ENCODE peak calls at places on chromosomes 2 and 18, in five cellular contexts. One of them, this sample, is unnamed. For H3K4me1 and H3K9me3, the result is how much of the 10 kb centered on the place peaks cover.

GRCh38 chr2:47189635-47190034 is 34.5 kb upstream of the STPG4 start:
- DNase-seq in IMR-90: peak
- DNase-seq in transverse colon: no peak
- DNase-seq in left lung: no peak
- DNase-seq in suprapubic skin: no peak
- DNase-seq in this sample: no peak

GRCh38 chr18:12943200-12943599 is 4.6 kb upstream of the SEH1L start:
- DNase-seq in IMR-90: peak
- DNase-seq in transverse colon: no peak
- DNase-seq in left lung: no peak
- DNase-seq in suprapubic skin: no peak
- DNase-seq in this sample: no peak

GRCh38 chr2:219287569-219288265 is 8.6 kb downstream of the DNAJB2 start:
- DNase-seq in IMR-90: no peak
- DNase-seq in transverse colon: no peak
- DNase-seq in left lung: no peak
- DNase-seq in suprapubic skin: peak
- DNase-seq in this sample: no peak

GRCh38 chr2:51103205-51103604 is 71.3 kb upstream of the NRXN1 start:
- DNase-seq in IMR-90: peak
- DNase-seq in transverse colon: peak
- DNase-seq in left lung: peak
- DNase-seq in suprapubic skin: no peak
- DNase-seq in this sample: no peak

GRCh38 chr2:102484310-102485061 is 11.5 kb downstream of the SLC9A4 start:
- DNase-seq in IMR-90: no peak
- DNase-seq in transverse colon: no peak
- DNase-seq in left lung: no peak
- DNase-seq in suprapubic skin: no peak
- DNase-seq in this sample: no peak

GRCh38 chr18:37450434-37451133 is 115.0 kb downstream of the CELF4 start:
- DNase-seq in IMR-90: peak
- DNase-seq in transverse colon: no peak
- DNase-seq in left lung: no peak
- DNase-seq in suprapubic skin: no peak
- DNase-seq in this sample: no peak

GRCh38 chr2:169765523-169765922 is 31.9 kb downstream of the KLHL23 start:
- DNase-seq in IMR-90: peak
- DNase-seq in transverse colon: no peak
- DNase-seq in left lung: no peak
- DNase-seq in suprapubic skin: no peak
- DNase-seq in this sample: no peak

GRCh38 chr18:79912409-79912991 is 39.0 kb downstream of the SLC66A2 start:
- DNase-seq in IMR-90: no peak
- DNase-seq in transverse colon: peak
- DNase-seq in left lung: no peak
- DNase-seq in suprapubic skin: peak
- DNase-seq in this sample: peak

GRCh38 chr2:23285076-23285795 is 99.7 kb upstream of the KLHL29 start:
- DNase-seq in IMR-90: no peak
- DNase-seq in transverse colon: no peak
- DNase-seq in left lung: no peak
- DNase-seq in suprapubic skin: no peak
- DNase-seq in this sample: no peak

GRCh38 chr2:43579275-43579981 is 16.4 kb downstream of the THADA start:
- DNase-seq in IMR-90: no peak
- DNase-seq in transverse colon: no peak
- DNase-seq in left lung: no peak
- DNase-seq in suprapubic skin: no peak
- DNase-seq in this sample: no peak

GRCh38 chr2:217974389-217975005 is 28.3 kb downstream of the TNS1 start:
- DNase-seq in IMR-90: no peak
- DNase-seq in transverse colon: no peak
- DNase-seq in left lung: no peak
- DNase-seq in suprapubic skin: peak
- DNase-seq in this sample: no peak

GRCh38 chr18:12423820-12424219 is 16.1 kb downstream of the PRELID3A start:
- DNase-seq in IMR-90: no peak
- DNase-seq in transverse colon: no peak
- DNase-seq in left lung: no peak
- DNase-seq in suprapubic skin: no peak
- DNase-seq in this sample: no peak

GRCh38 chr2:191038241-191038725 is 24.3 kb upstream of the STAT1 start:
- DNase-seq in IMR-90: peak
- DNase-seq in transverse colon: no peak
- DNase-seq in left lung: no peak
- DNase-seq in suprapubic skin: no peak
- DNase-seq in this sample: no peak

GRCh38 chr18:68263481-68263880 is 451.4 kb downstream of the TMX3 start:
- DNase-seq in IMR-90: peak
- DNase-seq in transverse colon: no peak
- DNase-seq in left lung: no peak
- DNase-seq in suprapubic skin: no peak
- DNase-seq in this sample: no peak

GRCh38 chr2:47038656-47039501 is 116.2 kb downstream of the STPG4 start:
- DNase-seq in IMR-90: no peak
- DNase-seq in transverse colon: no peak
- DNase-seq in left lung: no peak
- DNase-seq in suprapubic skin: no peak
- DNase-seq in this sample: no peak

GRCh38 chr2:209425082-209426071 is 1.5 kb downstream of the MAP2 start:
- DNase-seq in IMR-90: peak
- DNase-seq in transverse colon: no peak
- DNase-seq in left lung: no peak
- DNase-seq in suprapubic skin: no peak
- DNase-seq in this sample: no peak

GRCh38 chr2:235494716-235495372 is 1.0 kb downstream of the AGAP1 start:
- DNase-seq in IMR-90: peak
- DNase-seq in transverse colon: peak
- DNase-seq in left lung: peak
- DNase-seq in suprapubic skin: no peak
- DNase-seq in this sample: no peak

GRCh38 chr2:30235008-30235655 is 3.8 kb downstream of the LBH start:
- DNase-seq in IMR-90: peak
- DNase-seq in transverse colon: no peak
- DNase-seq in left lung: no peak
- DNase-seq in suprapubic skin: peak
- DNase-seq in this sample: peak

GRCh38 chr2:113896791-113897190 is 6.9 kb downstream of the ACTR3 start:
- DNase-seq in IMR-90: peak
- DNase-seq in transverse colon: no peak
- DNase-seq in left lung: no peak
- DNase-seq in suprapubic skin: no peak
- DNase-seq in this sample: no peak
- H3K4me1 ChIP-seq in IMR-90: under half
- H3K4me1 ChIP-seq in transverse colon: half or more
- H3K4me1 ChIP-seq in left lung: half or more
- H3K4me1 ChIP-seq in suprapubic skin: half or more
- H3K4me1 ChIP-seq in this sample: half or more

GRCh38 chr2:65026640-65027464 is 29.4 kb upstream of the CEP68 start:
- DNase-seq in IMR-90: no peak
- DNase-seq in transverse colon: no peak
- DNase-seq in left lung: no peak
- DNase-seq in suprapubic skin: no peak
- DNase-seq in this sample: peak
- H3K27ac ChIP-seq in IMR-90: no peak
- H3K27ac ChIP-seq in transverse colon: no peak
- H3K27ac ChIP-seq in left lung: no peak
- H3K27ac ChIP-seq in suprapubic skin: no peak
- H3K27ac ChIP-seq in this sample: peak

GRCh38 chr2:120531863-120532600 is 186.1 kb downstream of the INHBB start:
- DNase-seq in IMR-90: no peak
- DNase-seq in transverse colon: no peak
- DNase-seq in left lung: no peak
- DNase-seq in suprapubic skin: no peak
- DNase-seq in this sample: no peak

GRCh38 chr2:120535081-120535480 is 189.1 kb downstream of the INHBB start:
- DNase-seq in IMR-90: no peak
- DNase-seq in transverse colon: no peak
- DNase-seq in left lung: no peak
- DNase-seq in suprapubic skin: no peak
- DNase-seq in this sample: no peak

GRCh38 chr2:120531365-120531764 is 185.4 kb downstream of the INHBB start:
- DNase-seq in IMR-90: peak
- DNase-seq in transverse colon: no peak
- DNase-seq in left lung: no peak
- DNase-seq in suprapubic skin: no peak
- DNase-seq in this sample: no peak

GRCh38 chr2:120534457-120534856 is 188.5 kb downstream of the INHBB start:
- DNase-seq in IMR-90: no peak
- DNase-seq in transverse colon: no peak
- DNase-seq in left lung: no peak
- DNase-seq in suprapubic skin: no peak
- DNase-seq in this sample: no peak

DNA sequence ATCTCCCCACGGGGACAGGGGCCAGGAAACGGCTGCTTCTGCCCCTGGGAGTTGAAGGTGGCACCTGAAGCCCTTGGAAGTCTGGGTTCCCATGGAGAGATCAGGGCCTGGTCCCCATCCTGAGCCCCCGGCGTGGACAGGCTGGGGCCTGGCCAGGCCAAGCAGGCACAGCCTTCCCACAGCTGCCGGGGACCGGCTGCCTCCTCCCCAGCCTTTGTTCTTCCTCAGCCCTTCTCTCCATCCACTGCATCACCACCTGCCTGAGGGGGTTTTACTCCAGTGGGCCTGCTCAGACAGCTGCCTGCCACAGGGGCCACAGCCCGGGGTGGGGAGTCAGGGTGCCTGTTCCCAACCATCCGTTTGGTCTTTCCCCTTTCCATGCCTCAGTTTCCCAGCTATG is 187.7 kb downstream of the INHBB start:
- DNase-seq in IMR-90: no peak
- DNase-seq in transverse colon: no peak
- DNase-seq in left lung: no peak
- DNase-seq in suprapubic skin: no peak
- DNase-seq in this sample: no peak
- H3K9me3 ChIP-seq in IMR-90: under half
- H3K9me3 ChIP-seq in transverse colon: under half
- H3K9me3 ChIP-seq in left lung: under half
- H3K9me3 ChIP-seq in suprapubic skin: under half
- H3K9me3 ChIP-seq in this sample: under half

DNA sequence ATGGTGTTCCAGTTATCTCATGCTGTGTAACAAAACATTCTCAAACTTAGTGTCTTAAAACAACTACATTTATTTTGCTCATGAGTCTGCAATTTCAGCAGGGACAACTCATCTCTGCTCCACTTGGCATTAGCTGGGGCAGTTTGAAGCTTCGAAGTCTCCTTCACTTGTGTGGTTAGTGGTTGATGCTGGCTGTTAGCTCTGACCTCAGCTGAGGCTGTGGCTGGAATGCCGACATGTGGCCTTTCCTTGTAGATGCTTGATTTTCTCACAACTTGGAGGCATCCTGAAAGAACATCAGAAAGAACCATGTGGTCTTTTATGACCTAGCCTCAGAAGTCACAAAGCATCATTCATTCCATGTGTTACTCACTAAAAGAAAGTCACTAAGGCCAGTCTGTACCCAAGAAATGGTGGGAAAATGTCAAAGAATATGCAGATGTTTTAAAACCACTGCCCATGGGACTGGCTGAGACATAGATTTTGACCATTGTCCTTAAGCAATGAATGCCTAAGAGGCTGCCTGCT is 3.8 kb upstream of the TMSB10 start:
- DNase-seq in IMR-90: peak
- DNase-seq in transverse colon: no peak
- DNase-seq in left lung: no peak
- DNase-seq in suprapubic skin: no peak
- DNase-seq in this sample: no peak
- H3K4me1 ChIP-seq in IMR-90: under half
- H3K4me1 ChIP-seq in transverse colon: under half
- H3K4me1 ChIP-seq in left lung: under half
- H3K4me1 ChIP-seq in suprapubic skin: under half
- H3K4me1 ChIP-seq in this sample: under half

GRCh38 chr2:177328056-177328455 is 63.5 kb upstream of the NFE2L2 start:
- DNase-seq in IMR-90: peak
- DNase-seq in transverse colon: no peak
- DNase-seq in left lung: no peak
- DNase-seq in suprapubic skin: no peak
- DNase-seq in this sample: no peak
- H3K27ac ChIP-seq in IMR-90: no peak
- H3K27ac ChIP-seq in transverse colon: no peak
- H3K27ac ChIP-seq in left lung: no peak
- H3K27ac ChIP-seq in suprapubic skin: no peak
- H3K27ac ChIP-seq in this sample: no peak

GRCh38 chr2:13560322-13560721 is 843.6 kb downstream of the TRIB2 start:
- DNase-seq in IMR-90: no peak
- DNase-seq in transverse colon: no peak
- DNase-seq in left lung: no peak
- DNase-seq in suprapubic skin: no peak
- DNase-seq in this sample: no peak

GRCh38 chr2:13558368-13558767 is 841.6 kb downstream of the TRIB2 start:
- DNase-seq in IMR-90: peak
- DNase-seq in transverse colon: no peak
- DNase-seq in left lung: no peak
- DNase-seq in suprapubic skin: no peak
- DNase-seq in this sample: no peak
- H3K9me3 ChIP-seq in IMR-90: under half
- H3K9me3 ChIP-seq in transverse colon: under half
- H3K9me3 ChIP-seq in left lung: under half
- H3K9me3 ChIP-seq in suprapubic skin: under half
- H3K9me3 ChIP-seq in this sample: under half

GRCh38 chr2:238145851-238146250 is 7.4 kb downstream of the KLHL30 start:
- DNase-seq in IMR-90: no peak
- DNase-seq in transverse colon: no peak
- DNase-seq in left lung: no peak
- DNase-seq in suprapubic skin: no peak
- DNase-seq in this sample: no peak
- H3K4me1 ChIP-seq in IMR-90: under half
- H3K4me1 ChIP-seq in transverse colon: under half
- H3K4me1 ChIP-seq in left lung: under half
- H3K4me1 ChIP-seq in suprapubic skin: under half
- H3K4me1 ChIP-seq in this sample: under half

This sample was measured in Peyer's patch.